ENCODE peak calls at places on chromosomes 7 and 10, in ten cellular contexts. H is lower lobe of right lung, X is NCI-H748 treated with DMSO at 0.1 percent for 48 hours, J is endothelial cell, M is nucleus accumbens, P is HT1080, N is NCI-H1930, O is activated T-cell treated with anti-CD3 and anti-CD28 coated beads for 24 hours, B is nephron progenitor cell, A is heart right ventricle. Q is an unnamed sample.

GRCh38 chr7:691361-692045 is 35.0 kb upstream of the DNAAF5 start:
- DNase-seq in H (no peak), X (peak), J (no peak), M (no peak), P (peak), N (no peak), O (no peak), B (no peak), A (no peak), Q (no peak)

GRCh38 chr7:74104702-74105101 is 21.1 kb downstream of the LIMK1 start:
- DNase-seq in H (no peak), X (no peak), J (no peak), M (no peak), P (no peak), N (no peak), O (no peak), B (no peak), A (no peak), Q (no peak)

GRCh38 chr10:133616371-133617130 is 10.0 kb downstream of the FRG2B start:
- DNase-seq in H (no peak), X (no peak), J (no peak), M (no peak), P (no peak), N (no peak), O (no peak), B (no peak), A (no peak), Q (no peak)

GRCh38 chr7:48102530-48102929 is 13.5 kb downstream of the UPP1 start:
- DNase-seq in H (no peak), X (no peak), J (no peak), M (no peak), P (no peak), N (no peak), O (no peak), B (no peak), A (no peak), Q (no peak)

GRCh38 chr7:104106106-104106505 is 101.7 kb downstream of the ORC5 start:
- DNase-seq in H (no peak), X (no peak), J (no peak), M (no peak), P (peak), N (peak), O (no peak), B (no peak), A (no peak), Q (no peak)

GRCh38 chr7:46256870-46257528 is 335.9 kb upstream of the IGFBP3 start:
- DNase-seq in H (no peak), X (no peak), J (no peak), M (no peak), P (no peak), N (no peak), O (no peak), B (no peak), A (no peak), Q (no peak)

GRCh38 chr7:13800694-13801448 is 188.6 kb downstream of the ETV1 start:
- DNase-seq in H (no peak), X (no peak), J (no peak), M (no peak), P (peak), N (no peak), O (no peak), B (no peak), A (no peak), Q (no peak)

GRCh38 chr10:49387029-49387428 is 8.9 kb downstream of the DRGX start:
- DNase-seq in H (no peak), X (no peak), J (no peak), M (no peak), P (peak), N (no peak), O (no peak), B (no peak), A (no peak), Q (no peak)

GRCh38 chr7:77766801-77767605 is 31.2 kb downstream of the TMEM60 start:
- DNase-seq in H (no peak), X (no peak), J (no peak), M (no peak), P (no peak), N (no peak), O (no peak), B (no peak), A (no peak), Q (no peak)